ENCODE peak calls at places on chromosomes 3 and 15, in four cellular contexts. One of them, this sample, is unnamed.

GRCh38 chr15:68730491-68731317 is 90.0 kb downstream of the ANP32A start:
- DNase-seq in NCI-H446 treated with DMSO at 0.1 percent for 48 hours: peak; percentile 46
- DNase-seq in globus pallidus: peak; percentile 78
- DNase-seq in spleen: no peak
- DNase-seq in this sample: peak; percentile 63

GRCh38 chr3:79690072-79690471 is 77.7 kb downstream of the ROBO1 start:
- DNase-seq in spleen: no peak
- DNase-seq in NCI-H446 treated with DMSO at 0.1 percent for 48 hours: no peak
- DNase-seq in globus pallidus: no peak
- DNase-seq in this sample: no peak

GRCh38 chr3:69442771-69443197 is 56.9 kb upstream of the FRMD4B start:
- DNase-seq in spleen: no peak
- DNase-seq in globus pallidus: no peak
- DNase-seq in NCI-H446 treated with DMSO at 0.1 percent for 48 hours: no peak
- DNase-seq in this sample: no peak

GRCh38 chr3:144816366-144816765 is 844.7 kb downstream of the DIPK2A start:
- DNase-seq in globus pallidus: no peak
- DNase-seq in spleen: no peak
- DNase-seq in NCI-H446 treated with DMSO at 0.1 percent for 48 hours: no peak
- DNase-seq in this sample: no peak

GRCh38 chr15:33534642-33535041 is 223.9 kb downstream of the RYR3 start:
- DNase-seq in globus pallidus: no peak
- DNase-seq in NCI-H446 treated with DMSO at 0.1 percent for 48 hours: no peak
- DNase-seq in spleen: no peak
- DNase-seq in this sample: no peak

GRCh38 chr3:151403246-151403645 is 18.7 kb upstream of the P2RY12 start:
- DNase-seq in globus pallidus: no peak
- DNase-seq in spleen: no peak
- DNase-seq in NCI-H446 treated with DMSO at 0.1 percent for 48 hours: no peak
- DNase-seq in this sample: no peak

GRCh38 chr3:71305246-71306206 is 278.0 kb downstream of the FOXP1 start:
- DNase-seq in globus pallidus: peak; percentile 80
- DNase-seq in spleen: peak; percentile 73
- DNase-seq in NCI-H446 treated with DMSO at 0.1 percent for 48 hours: no peak
- DNase-seq in this sample: peak; percentile 62

GRCh38 chr3:171898192-171898591 is 55.0 kb downstream of the TMEM212 start:
- DNase-seq in NCI-H446 treated with DMSO at 0.1 percent for 48 hours: no peak
- DNase-seq in globus pallidus: no peak
- DNase-seq in spleen: no peak
- DNase-seq in this sample: no peak

GRCh38 chr3:100706365-100706764 is 2.9 kb upstream of the TFG start:
- DNase-seq in spleen: no peak
- DNase-seq in NCI-H446 treated with DMSO at 0.1 percent for 48 hours: no peak
- DNase-seq in globus pallidus: no peak
- DNase-seq in this sample: no peak

GRCh38 chr3:32371466-32372212 is 20.0 kb upstream of the CMTM7 start:
- DNase-seq in spleen: no peak
- DNase-seq in NCI-H446 treated with DMSO at 0.1 percent for 48 hours: no peak
- DNase-seq in globus pallidus: no peak
- DNase-seq in this sample: no peak

GRCh38 chr3:71466483-71466882 is 117.0 kb downstream of the FOXP1 start:
- DNase-seq in globus pallidus: peak; percentile 51
- DNase-seq in spleen: no peak
- DNase-seq in NCI-H446 treated with DMSO at 0.1 percent for 48 hours: no peak
- DNase-seq in this sample: no peak

GRCh38 chr15:42138968-42139386 is 17.5 kb downstream of the PLA2G4F start:
- DNase-seq in globus pallidus: no peak
- DNase-seq in spleen: peak; percentile 17
- DNase-seq in NCI-H446 treated with DMSO at 0.1 percent for 48 hours: no peak
- DNase-seq in this sample: no peak